ENCODE peak calls at places on chromosomes 11 and 22, in six cellular contexts. P, Q, E, C, W and F are unnamed samples.

GRCh38 chr11:73383249-73384126 is 7.3 kb downstream of the RELT start:
- DNase-seq in P (no peak), Q (no peak), E (no peak), C (no peak), W (no peak), F (peak; percentile 44)

GRCh38 chr22:39256979-39257378 is 12.2 kb upstream of the PDGFB start:
- DNase-seq in P (no peak), Q (no peak), E (no peak), C (no peak), W (no peak), F (no peak)

GRCh38 chr11:88434333-88434976 is 96.9 kb upstream of the CTSC start:
- DNase-seq in P (no peak), Q (no peak), E (no peak), C (no peak), W (no peak), F (no peak)

GRCh38 chr11:44036811-44037657 is 10.7 kb upstream of the ACCSL start:
- DNase-seq in P (peak; percentile 79), Q (peak; percentile 77), E (peak; percentile 73), C (peak; percentile 83), W (no peak), F (peak; percentile 90)

GRCh38 chr22:50363411-50364194 is 20.5 kb downstream of the PPP6R2 start:
- DNase-seq in P (no peak), Q (no peak), E (no peak), C (no peak), W (no peak), F (no peak)

GRCh38 chr11:20156280-20156875 is 3.9 kb downstream of the DBX1 start:
- DNase-seq in P (no peak), Q (peak; percentile 14), E (no peak), C (peak; percentile 6), W (peak; percentile 47), F (no peak)

GRCh38 chr22:46769191-46769675 is 6.8 kb downstream of the TBC1D22A start:
- DNase-seq in P (no peak), Q (peak; percentile 59), E (no peak), C (peak; percentile 41), W (no peak), F (no peak)

GRCh38 chr11:45848654-45849081 is 1.4 kb downstream of the CRY2 start:
- DNase-seq in P (no peak), Q (no peak), E (no peak), C (peak; percentile 73), W (no peak), F (no peak)

GRCh38 chr22:36419177-36419911 is 31.6 kb upstream of the MYH9 start:
- DNase-seq in P (peak; percentile 64), Q (peak; percentile 25), E (peak; percentile 45), C (peak; percentile 49), W (no peak), F (peak; percentile 43)

GRCh38 chr22:30206964-30207363 is 39.6 kb downstream of the LIF start:
- DNase-seq in P (peak; percentile 90), Q (peak; percentile 78), E (peak; percentile 99), C (peak; percentile 71), W (no peak), F (peak; percentile 92)

GRCh38 chr22:43343262-43343988 is at the start of gene SCUBE1:
- DNase-seq in P (peak; percentile 88), Q (peak; percentile 65), E (peak; percentile 25), C (peak; percentile 57), W (no peak), F (peak; percentile 87)

GRCh38 chr11:62921573-62922188 is 518 bp upstream of the CHRM1 start:
- DNase-seq in P (peak; percentile 71), Q (no peak), E (no peak), C (peak; percentile 54), W (no peak), F (peak; percentile 68)

GRCh38 chr22:44669725-44670027 is 32.3 kb upstream of the PRR5 start:
- DNase-seq in P (peak; percentile 62), Q (no peak), E (no peak), C (no peak), W (no peak), F (peak; percentile 75)

GRCh38 chr11:60840711-60841430 is 1.0 kb upstream of the CCDC86 start:
- DNase-seq in P (peak; percentile 85), Q (peak; percentile 45), E (peak; percentile 95), C (peak; percentile 38), W (no peak), F (peak; percentile 91)

GRCh38 chr11:110818032-110818687 is 105.9 kb upstream of the ARHGAP20 start:
- DNase-seq in P (no peak), Q (no peak), E (peak; percentile 66), C (no peak), W (no peak), F (no peak)

GRCh38 chr22:49295851-49296560 is 531.7 kb downstream of the BRD1 start:
- DNase-seq in P (no peak), Q (no peak), E (no peak), C (no peak), W (no peak), F (no peak)

GRCh38 chr11:127919206-127920000 is 668.0 kb downstream of the ETS1 start:
- DNase-seq in P (peak; percentile 20), Q (no peak), E (peak; percentile 95), C (no peak), W (no peak), F (peak; percentile 49)

GRCh38 chr11:35750315-35750714 is 87.7 kb downstream of the TRIM44 start:
- DNase-seq in P (no peak), Q (no peak), E (no peak), C (no peak), W (no peak), F (no peak)

GRCh38 chr11:107780136-107780535 is 68.3 kb upstream of the SLN start:
- DNase-seq in P (no peak), Q (no peak), E (no peak), C (no peak), W (no peak), F (no peak)

GRCh38 chr11:42023267-42023666 is 563.8 kb upstream of the LRRC4C start:
- DNase-seq in P (no peak), Q (no peak), E (no peak), C (no peak), W (no peak), F (no peak)